ENCODE peak calls at places on chromosome 7, in four cellular contexts. One of them, this sample, is unnamed.

GRCh38 chr7:117810642-117811512 is 62.4 kb downstream of the CTTNBP2 start:
- DNase-seq in heart right ventricle: no peak
- DNase-seq in A549: no peak
- DNase-seq in fibroblast of lung: peak; percentile 79
- DNase-seq in this sample: no peak

GRCh38 chr7:10973942-10974716 is 457 bp downstream of the PHF14 start:
- DNase-seq in heart right ventricle: no peak
- DNase-seq in A549: peak; percentile 35
- DNase-seq in fibroblast of lung: peak; percentile 49
- DNase-seq in this sample: peak; percentile 47

GRCh38 chr7:80630611-80631010 is 7.8 kb upstream of the CD36 start:
- DNase-seq in heart right ventricle: no peak
- DNase-seq in A549: no peak
- DNase-seq in fibroblast of lung: peak; percentile 12
- DNase-seq in this sample: peak; percentile 7

GRCh38 chr7:157846281-157846680 is 509.5 kb downstream of the DNAJB6 start:
- DNase-seq in heart right ventricle: no peak
- DNase-seq in A549: no peak
- DNase-seq in fibroblast of lung: no peak
- DNase-seq in this sample: no peak

GRCh38 chr7:2954433-2954853 is 89.2 kb downstream of the CARD11 start:
- DNase-seq in heart right ventricle: no peak
- DNase-seq in A549: no peak
- DNase-seq in fibroblast of lung: no peak
- DNase-seq in this sample: no peak

GRCh38 chr7:37352974-37353948 is 95.4 kb downstream of the ELMO1 start:
- DNase-seq in heart right ventricle: no peak
- DNase-seq in A549: peak; percentile 9
- DNase-seq in fibroblast of lung: no peak
- DNase-seq in this sample: peak; percentile 21

GRCh38 chr7:32879460-32879859 is 12.1 kb downstream of the KBTBD2 start:
- DNase-seq in heart right ventricle: no peak
- DNase-seq in A549: peak; percentile 65
- DNase-seq in fibroblast of lung: peak; percentile 19
- DNase-seq in this sample: no peak

GRCh38 chr7:30168800-30169584 is 34.2 kb downstream of the MTURN start:
- DNase-seq in heart right ventricle: no peak
- DNase-seq in A549: peak; percentile 42
- DNase-seq in fibroblast of lung: peak; percentile 94
- DNase-seq in this sample: no peak

GRCh38 chr7:69260023-69260422 is 338.3 kb upstream of the AUTS2 start:
- DNase-seq in heart right ventricle: no peak
- DNase-seq in A549: no peak
- DNase-seq in fibroblast of lung: no peak
- DNase-seq in this sample: no peak

GRCh38 chr7:76206633-76207032 is 4.9 kb downstream of the SRRM3 start:
- DNase-seq in heart right ventricle: peak; percentile 13
- DNase-seq in A549: no peak
- DNase-seq in fibroblast of lung: peak; percentile 36
- DNase-seq in this sample: peak; percentile 70

GRCh38 chr7:43844662-43845061 is 24.7 kb downstream of the MRPS24 start:
- DNase-seq in heart right ventricle: no peak
- DNase-seq in A549: no peak
- DNase-seq in fibroblast of lung: no peak
- DNase-seq in this sample: no peak

GRCh38 chr7:116356979-116357378 is 142.6 kb upstream of the CAV2 start:
- DNase-seq in heart right ventricle: no peak
- DNase-seq in A549: no peak
- DNase-seq in fibroblast of lung: peak; percentile 30
- DNase-seq in this sample: no peak

GRCh38 chr7:128931186-128931798 is 6.4 kb upstream of the IRF5 start:
- DNase-seq in heart right ventricle: no peak
- DNase-seq in A549: no peak
- DNase-seq in fibroblast of lung: no peak
- DNase-seq in this sample: no peak

GRCh38 chr7:20310963-20311742 is 19.5 kb upstream of the ITGB8 start:
- DNase-seq in heart right ventricle: no peak
- DNase-seq in A549: peak; percentile 52
- DNase-seq in fibroblast of lung: peak; percentile 60
- DNase-seq in this sample: no peak

GRCh38 chr7:70681111-70681846 is 450.7 kb upstream of the GALNT17 start:
- DNase-seq in heart right ventricle: no peak
- DNase-seq in A549: no peak
- DNase-seq in fibroblast of lung: no peak
- DNase-seq in this sample: no peak

GRCh38 chr7:44348300-44348699 is 22.9 kb upstream of the CAMK2B start:
- DNase-seq in heart right ventricle: no peak
- DNase-seq in A549: peak; percentile 47
- DNase-seq in fibroblast of lung: no peak
- DNase-seq in this sample: peak; percentile 39

GRCh38 chr7:81715984-81716588 is 53.8 kb downstream of the HGF start:
- DNase-seq in heart right ventricle: peak; percentile 4
- DNase-seq in A549: peak; percentile 75
- DNase-seq in fibroblast of lung: peak; percentile 53
- DNase-seq in this sample: peak; percentile 63

GRCh38 chr7:44489955-44490350 is 505 bp downstream of the NUDCD3 start:
- DNase-seq in heart right ventricle: no peak
- DNase-seq in A549: no peak
- DNase-seq in fibroblast of lung: no peak
- DNase-seq in this sample: no peak

GRCh38 chr7:157928808-157929425 is 592.1 kb downstream of the DNAJB6 start:
- DNase-seq in heart right ventricle: no peak
- DNase-seq in A549: no peak
- DNase-seq in fibroblast of lung: no peak
- DNase-seq in this sample: no peak

GRCh38 chr7:157003445-157004049 is 6.9 kb downstream of the MNX1 start:
- DNase-seq in heart right ventricle: no peak
- DNase-seq in A549: no peak
- DNase-seq in fibroblast of lung: no peak
- DNase-seq in this sample: no peak

GRCh38 chr7:66145404-66145843 is 30.8 kb downstream of the CRCP start:
- DNase-seq in heart right ventricle: peak; percentile 59
- DNase-seq in A549: no peak
- DNase-seq in fibroblast of lung: no peak
- DNase-seq in this sample: peak; percentile 76

GRCh38 chr7:157136372-157136771 is 2.4 kb upstream of the UBE3C start:
- DNase-seq in heart right ventricle: no peak
- DNase-seq in A549: peak; percentile 76
- DNase-seq in fibroblast of lung: peak; percentile 82
- DNase-seq in this sample: no peak

GRCh38 chr7:82325416-82325815 is 118.2 kb downstream of the CACNA2D1 start:
- DNase-seq in heart right ventricle: no peak
- DNase-seq in A549: no peak
- DNase-seq in fibroblast of lung: peak; percentile 56
- DNase-seq in this sample: no peak

GRCh38 chr7:133770863-133771492 is 356.2 kb upstream of the LRGUK start:
- DNase-seq in heart right ventricle: no peak
- DNase-seq in A549: peak; percentile 42
- DNase-seq in fibroblast of lung: peak; percentile 67
- DNase-seq in this sample: peak; percentile 19

GRCh38 chr7:65238785-65239184 is 134.9 kb upstream of the ZNF92 start:
- DNase-seq in heart right ventricle: no peak
- DNase-seq in A549: no peak
- DNase-seq in fibroblast of lung: no peak
- DNase-seq in this sample: no peak

GRCh38 chr7:27168265-27168947 is 3.1 kb upstream of the HOXA9 start:
- DNase-seq in heart right ventricle: no peak
- DNase-seq in A549: no peak
- DNase-seq in fibroblast of lung: no peak
- DNase-seq in this sample: no peak

GRCh38 chr7:131341690-131342089 is 14.0 kb downstream of the MKLN1 start:
- DNase-seq in heart right ventricle: no peak
- DNase-seq in A549: no peak
- DNase-seq in fibroblast of lung: no peak
- DNase-seq in this sample: no peak

GRCh38 chr7:131338990-131339389 is 11.3 kb downstream of the MKLN1 start:
- DNase-seq in heart right ventricle: no peak
- DNase-seq in A549: no peak
- DNase-seq in fibroblast of lung: no peak
- DNase-seq in this sample: no peak

GRCh38 chr7:131335639-131336400 is 8.1 kb downstream of the MKLN1 start:
- DNase-seq in heart right ventricle: no peak
- DNase-seq in A549: no peak
- DNase-seq in fibroblast of lung: no peak
- DNase-seq in this sample: no peak

GRCh38 chr7:131336956-131337355 is 9.3 kb downstream of the MKLN1 start:
- DNase-seq in heart right ventricle: no peak
- DNase-seq in A549: peak; percentile 60
- DNase-seq in fibroblast of lung: no peak
- DNase-seq in this sample: no peak

GRCh38 chr7:131338173-131338572 is 10.5 kb downstream of the MKLN1 start:
- DNase-seq in heart right ventricle: no peak
- DNase-seq in A549: no peak
- DNase-seq in fibroblast of lung: no peak
- DNase-seq in this sample: no peak
- H3K4me1 ChIP-seq in heart right ventricle: peaks cover 49% of the 10 kb centered on the region
- H3K4me1 ChIP-seq in A549: no peaks in the 10 kb centered on the region
- H3K4me1 ChIP-seq in fibroblast of lung: peaks cover 2% of the 10 kb centered on the region
- H3K4me1 ChIP-seq in this sample: no peaks in the 10 kb centered on the region

GRCh38 chr7:47495269-47495875 is 86.5 kb downstream of the TNS3 start:
- DNase-seq in heart right ventricle: no peak
- DNase-seq in A549: no peak
- DNase-seq in fibroblast of lung: no peak
- DNase-seq in this sample: no peak
- H3K4me3 ChIP-seq in heart right ventricle: no peak overlapping the region
- H3K4me3 ChIP-seq in A549: no peak overlapping the region
- H3K4me3 ChIP-seq in fibroblast of lung: no peak overlapping the region
- H3K4me3 ChIP-seq in this sample: no peak overlapping the region

DNA sequence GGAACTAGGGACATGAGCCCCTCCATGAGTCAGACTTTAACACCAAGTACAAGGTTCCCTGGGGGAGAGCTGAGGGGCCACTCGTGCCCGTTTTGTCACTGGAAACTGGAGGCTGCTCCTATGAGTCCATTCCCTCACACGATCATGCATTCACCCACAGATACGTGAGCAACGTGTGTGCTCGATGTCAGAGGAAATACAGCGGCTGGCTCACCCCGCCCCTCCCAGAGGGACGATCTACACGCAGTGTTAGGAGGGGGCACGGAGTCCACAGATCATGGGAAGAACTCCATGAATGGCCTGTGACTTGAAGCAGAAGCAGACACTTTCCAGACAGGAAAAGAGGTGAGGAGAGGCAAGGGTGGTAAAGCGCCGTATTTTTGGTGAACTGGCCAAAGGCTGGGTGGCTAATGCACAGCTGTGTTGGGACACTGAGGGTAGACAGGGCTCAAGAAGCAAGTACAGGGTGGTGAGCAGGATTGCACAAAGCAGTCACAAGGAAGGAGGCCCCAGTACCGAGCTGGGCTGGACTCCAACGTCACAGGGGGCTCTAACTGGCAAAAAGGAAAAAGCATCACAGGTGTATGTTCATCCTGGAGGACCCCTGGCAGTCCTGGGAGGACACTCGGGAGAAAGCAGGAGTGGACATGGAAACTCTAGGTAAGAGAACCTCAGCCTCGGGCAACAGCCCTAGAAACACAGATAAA is 41.4 kb downstream of the TNS3 start:
- DNase-seq in heart right ventricle: no peak
- DNase-seq in A549: no peak
- DNase-seq in fibroblast of lung: no peak
- DNase-seq in this sample: no peak
- H3K4me1 ChIP-seq in heart right ventricle: peaks cover 11% of the 10 kb centered on the region
- H3K4me1 ChIP-seq in A549: peaks cover 97% of the 10 kb centered on the region
- H3K4me1 ChIP-seq in fibroblast of lung: peaks cover 11% of the 10 kb centered on the region
- H3K4me1 ChIP-seq in this sample: no peaks in the 10 kb centered on the region

DNA sequence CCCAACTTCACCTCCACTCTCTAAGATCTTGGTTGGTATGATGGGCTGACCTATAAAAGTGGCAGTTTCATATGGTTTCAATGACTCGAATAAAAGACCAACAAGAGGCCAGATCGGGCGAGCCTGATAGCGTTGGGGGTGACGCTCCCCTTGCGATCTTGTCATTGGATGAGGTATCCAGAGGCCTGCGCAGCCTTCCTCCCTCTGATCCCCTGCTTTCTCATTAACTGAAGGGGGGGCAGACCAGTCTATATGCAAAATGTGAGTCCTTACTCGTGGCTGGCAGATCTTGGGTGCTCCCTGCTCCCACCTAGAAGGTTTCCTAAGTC is 937 bp upstream of the COBL start:
- DNase-seq in heart right ventricle: no peak
- DNase-seq in A549: no peak
- DNase-seq in fibroblast of lung: no peak
- DNase-seq in this sample: no peak
- H3K4me3 ChIP-seq in heart right ventricle: peak overlapping the region; percentile 49
- H3K4me3 ChIP-seq in A549: no peak overlapping the region
- H3K4me3 ChIP-seq in fibroblast of lung: no peak overlapping the region
- H3K4me3 ChIP-seq in this sample: no peak overlapping the region

GRCh38 chr7:924541-925231 is 29.8 kb downstream of the ADAP1 start:
- DNase-seq in heart right ventricle: no peak
- DNase-seq in A549: no peak
- DNase-seq in fibroblast of lung: peak; percentile 27
- DNase-seq in this sample: no peak

GRCh38 chr7:929311-929711 is 25.2 kb downstream of the ADAP1 start:
- DNase-seq in heart right ventricle: no peak
- DNase-seq in A549: no peak
- DNase-seq in fibroblast of lung: no peak
- DNase-seq in this sample: no peak

GRCh38 chr7:927031-927671 is 27.3 kb downstream of the ADAP1 start:
- DNase-seq in heart right ventricle: no peak
- DNase-seq in A549: no peak
- DNase-seq in fibroblast of lung: no peak
- DNase-seq in this sample: peak; percentile 48

GRCh38 chr7:925601-926000 is 28.9 kb downstream of the ADAP1 start:
- DNase-seq in heart right ventricle: no peak
- DNase-seq in A549: no peak
- DNase-seq in fibroblast of lung: no peak
- DNase-seq in this sample: peak; percentile 55

DNA sequence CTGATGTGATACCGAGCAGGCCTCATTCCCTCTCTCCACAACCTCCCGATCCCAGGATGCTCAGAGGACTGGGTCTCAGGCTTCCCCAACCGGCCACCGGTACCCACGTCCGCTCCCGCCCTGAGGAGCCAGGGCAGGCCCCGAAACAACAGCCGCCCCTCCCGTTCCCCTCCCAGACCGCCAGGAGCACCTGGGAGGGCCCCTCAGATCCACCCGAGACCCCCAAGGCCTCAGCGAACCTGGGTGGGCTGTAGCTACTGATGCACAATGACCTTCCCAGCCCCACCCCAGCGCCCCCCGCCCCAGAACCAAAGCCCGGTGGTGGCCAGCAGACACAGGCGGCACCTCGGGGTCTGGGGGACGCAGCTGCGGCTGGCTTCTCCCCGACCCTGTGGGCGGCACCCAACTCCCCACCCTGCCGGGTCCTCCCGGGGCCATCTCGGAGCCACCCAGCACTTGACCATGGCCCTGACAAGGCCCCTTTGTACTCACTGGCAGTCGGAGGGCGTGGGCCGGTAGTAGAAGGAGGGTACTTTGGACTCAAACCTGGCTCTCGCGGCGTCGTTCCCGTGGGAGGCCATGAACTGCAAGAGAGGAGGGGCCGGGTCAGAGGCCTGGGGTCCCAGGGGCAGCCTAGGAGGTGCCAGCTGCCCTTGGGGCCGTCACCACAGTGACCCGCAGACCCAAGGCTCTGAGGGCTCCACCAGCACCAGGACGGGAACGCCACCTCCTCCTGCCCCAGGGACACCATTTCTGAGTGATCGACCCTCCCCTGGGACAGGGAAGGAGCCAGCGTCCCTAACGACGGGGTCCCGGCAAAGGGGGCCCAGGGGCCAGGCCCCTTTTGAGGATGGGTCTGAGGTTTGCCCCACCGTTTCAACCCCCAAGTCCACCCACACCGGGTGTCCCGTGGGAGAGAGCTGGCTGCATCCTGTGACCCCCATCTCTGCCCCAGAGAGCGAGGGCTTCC is 28.1 kb downstream of the ADAP1 start:
- DNase-seq in heart right ventricle: no peak
- DNase-seq in A549: no peak
- DNase-seq in fibroblast of lung: no peak
- DNase-seq in this sample: peak; percentile 11
- H3K4me1 ChIP-seq in heart right ventricle: peaks cover 9% of the 10 kb centered on the region
- H3K4me1 ChIP-seq in A549: peaks cover 5% of the 10 kb centered on the region
- H3K4me1 ChIP-seq in fibroblast of lung: peaks cover 2% of the 10 kb centered on the region
- H3K4me1 ChIP-seq in this sample: peaks cover 6% of the 10 kb centered on the region

This sample was measured in BE2C.